ENCODE peak calls at places on chromosomes 5 and 9, in five cellular contexts. P is HepG2, W is K562, X is body of pancreas, I is heart left ventricle. M is an unnamed sample.

GRCh38 chr9:74609671-74610416 is 112.7 kb downstream of the RORB start:
- ATAC-seq in P (no peak), W (no peak), X (no peak), I (no peak), M (no peak)

GRCh38 chr9:92718086-92719001 is 46.3 kb downstream of the BICD2 start:
- ATAC-seq in P (no peak), W (no peak), X (no peak), I (no peak), M (no peak)

GRCh38 chr5:129593525-129593924 is 133.4 kb downstream of the ADAMTS19 start:
- ATAC-seq in P (no peak), W (no peak), X (no peak), I (no peak), M (no peak)

GRCh38 chr5:127997131-127997775 is 86.3 kb upstream of the SLC12A2 start:
- ATAC-seq in P (no peak), W (no peak), X (peak; percentile 35), I (no peak), M (peak; percentile 31)

GRCh38 chr5:145588113-145588512 is 247.0 kb downstream of the PRELID2 start:
- ATAC-seq in P (no peak), W (no peak), X (no peak), I (no peak), M (no peak)

GRCh38 chr5:62312036-62312435 is 6.0 kb downstream of the KIF2A start:
- ATAC-seq in P (no peak), W (no peak), X (no peak), I (no peak), M (no peak)

GRCh38 chr5:59358497-59358896 is 535.0 kb downstream of the PDE4D start:
- ATAC-seq in P (no peak), W (no peak), X (no peak), I (peak; percentile 45), M (peak; percentile 66)

GRCh38 chr5:60287174-60287771 is 393.7 kb upstream of the PDE4D start:
- ATAC-seq in P (peak; percentile 89), W (peak; percentile 83), X (peak; percentile 85), I (no peak), M (no peak)

GRCh38 chr5:159480849-159481248 is 150.6 kb upstream of the IL12B start:
- ATAC-seq in P (no peak), W (no peak), X (no peak), I (no peak), M (no peak)

GRCh38 chr9:89544280-89544664 is 46.4 kb upstream of the SEMA4D start:
- ATAC-seq in P (peak; percentile 33), W (no peak), X (no peak), I (no peak), M (no peak)

GRCh38 chr5:67581203-67581602 is 384.6 kb upstream of the CD180 start:
- ATAC-seq in P (no peak), W (peak; percentile 49), X (no peak), I (no peak), M (no peak)

GRCh38 chr5:148268556-148268955 is at the start of gene SPINK13:
- ATAC-seq in P (peak; percentile 60), W (no peak), X (peak; percentile 88), I (peak; percentile 32), M (no peak)

GRCh38 chr5:116242363-116242762 is 157.5 kb downstream of the COMMD10 start:
- ATAC-seq in P (no peak), W (no peak), X (no peak), I (no peak), M (no peak)

GRCh38 chr5:154829181-154829588 is 21.2 kb downstream of the FAXDC2 start:
- ATAC-seq in P (peak; percentile 52), W (peak; percentile 11), X (no peak), I (no peak), M (no peak)

GRCh38 chr5:179749857-179750508 is 17.4 kb downstream of the MAML1 start:
- ATAC-seq in P (peak; percentile 38), W (no peak), X (no peak), I (no peak), M (no peak)

GRCh38 chr5:73121109-73121443 is 701 bp downstream of the TMEM171 start:
- ATAC-seq in P (no peak), W (no peak), X (no peak), I (no peak), M (no peak)

GRCh38 chr5:143431789-143432188 is 28.3 kb upstream of the NR3C1 start:
- ATAC-seq in P (no peak), W (no peak), X (no peak), I (no peak), M (no peak)

GRCh38 chr9:93287189-93287552 is 103.2 kb downstream of the WNK2 start:
- ATAC-seq in P (no peak), W (no peak), X (no peak), I (no peak), M (no peak)

GRCh38 chr9:105150991-105151685 is 93.3 kb upstream of the SLC44A1 start:
- ATAC-seq in P (no peak), W (no peak), X (no peak), I (no peak), M (no peak)

GRCh38 chr5:83374547-83374946 is 97.0 kb upstream of the VCAN start:
- ATAC-seq in P (no peak), W (no peak), X (peak; percentile 21), I (peak; percentile 9), M (peak; percentile 62)

GRCh38 chr9:120941046-120941770 is 14.6 kb upstream of the TRAF1 start:
- ATAC-seq in P (no peak), W (no peak), X (no peak), I (no peak), M (peak; percentile 44)

GRCh38 chr5:78509884-78510769 is 138.4 kb downstream of the LHFPL2 start:
- ATAC-seq in P (no peak), W (peak; percentile 94), X (peak; percentile 93), I (peak; percentile 84), M (peak; percentile 86)
- TF ChIP-seq POLR2A in P (no peak), W (no peak), X (no peak), I (peak; percentile 12), M (peak; percentile 38)

DNA sequence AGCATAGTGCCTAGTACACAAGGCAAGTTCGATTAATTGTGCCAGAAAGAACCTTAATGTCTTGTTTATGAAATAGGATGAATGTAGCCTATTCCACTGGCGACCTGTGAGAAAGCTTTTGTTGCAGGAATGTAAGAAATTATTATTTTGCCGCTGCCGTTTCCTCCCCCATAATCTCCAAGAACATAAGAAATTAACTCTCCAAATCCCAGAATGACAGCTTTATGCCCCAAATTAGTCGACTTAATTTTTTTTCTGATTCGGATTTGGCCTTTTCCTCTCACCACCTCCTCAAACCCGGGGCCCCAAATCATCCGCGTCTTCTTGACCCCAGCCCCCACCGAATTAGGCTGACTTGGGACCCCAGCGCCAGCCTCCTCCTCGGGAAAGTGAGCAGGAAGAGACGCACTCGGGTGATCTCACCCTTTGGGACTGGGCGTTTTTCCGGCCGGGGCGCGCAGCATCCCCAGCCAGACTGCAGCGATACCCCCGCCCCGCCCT is 685 bp upstream of the SPTAN1 start:
- ATAC-seq in P (no peak), W (no peak), X (no peak), I (peak; percentile 76), M (peak; percentile 85)
- TF ChIP-seq POLR2A in P (no peak), W (no peak), X (no peak), I (peak; percentile 21), M (peak; percentile 5)

DNA sequence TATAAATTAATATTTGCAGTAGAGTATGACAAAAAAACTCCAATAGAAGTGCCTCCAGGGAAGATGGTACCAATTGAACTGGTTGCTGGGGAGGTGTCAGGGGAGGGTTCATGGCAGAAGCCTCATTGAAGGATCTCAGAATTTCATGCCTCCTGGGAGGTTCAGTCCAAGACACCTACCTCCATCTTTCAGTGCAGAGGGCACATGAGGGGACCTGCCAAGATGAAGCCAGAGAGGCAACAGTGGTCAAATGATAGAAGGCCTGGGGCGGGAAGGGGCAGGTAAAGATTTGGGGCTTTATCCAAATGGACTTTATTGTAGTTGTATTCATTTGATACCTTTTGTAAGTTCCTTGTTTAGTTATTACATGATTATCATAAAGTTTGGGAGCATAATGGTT is 25.9 kb upstream of the KCNIP1 start:
- ATAC-seq in P (no peak), W (no peak), X (no peak), I (no peak), M (no peak)
- TF ChIP-seq POLR2A in P (no peak), W (no peak), X (no peak), I (no peak), M (no peak)

GRCh38 chr9:127967151-127967809 is 13.5 kb downstream of the EEIG1 start:
- ATAC-seq in P (no peak), W (no peak), X (no peak), I (no peak), M (no peak)

GRCh38 chr9:127966416-127967150 is 14.2 kb downstream of the EEIG1 start:
- ATAC-seq in P (no peak), W (no peak), X (peak; percentile 20), I (no peak), M (no peak)

GRCh38 chr9:127968717-127969383 is 11.9 kb downstream of the EEIG1 start:
- ATAC-seq in P (no peak), W (peak; percentile 6), X (no peak), I (peak; percentile 41), M (peak; percentile 46)

GRCh38 chr9:127965953-127966352 is 14.8 kb downstream of the EEIG1 start:
- ATAC-seq in P (no peak), W (no peak), X (peak; percentile 2), I (no peak), M (peak; percentile 6)

GRCh38 chr9:127968046-127968445 is 12.7 kb downstream of the EEIG1 start:
- ATAC-seq in P (no peak), W (no peak), X (no peak), I (no peak), M (no peak)
- TF ChIP-seq POLR2A in P (no peak), W (no peak), X (no peak), I (no peak), M (no peak)

M was measured in gastroesophageal sphincter.